ENCODE peak calls at places on chromosomes 2 and 18, in nine cellular contexts. D is ACHN; Q is Daoy; W is M059J; J is fibroblast of gingiva; F is effector memory CD8-positive, alpha-beta T cell; K is GM12865; N is NCI-H82; L is spleen. A is an unnamed sample.

GRCh38 chr18:23619388-23619873 is 33.1 kb upstream of the NPC1 start:
- DNase-seq in F (no peak), J (no peak), W (peak), L (peak), N (peak), Q (peak), D (peak), K (peak), A (no peak)

GRCh38 chr2:46706264-46706983 is 209.2 kb downstream of the MCFD2 start:
- DNase-seq in K (no peak), Q (no peak), D (no peak), J (no peak), L (no peak), N (no peak), F (no peak), W (peak), A (no peak)

GRCh38 chr18:55090566-55091187 is 131.4 kb upstream of the CCDC68 start:
- DNase-seq in W (peak), Q (no peak), F (no peak), K (no peak), D (no peak), L (no peak), J (no peak), N (no peak), A (no peak)

GRCh38 chr2:176677746-176678145 is 408.5 kb downstream of the MTX2 start:
- DNase-seq in Q (no peak), N (no peak), W (no peak), K (no peak), D (no peak), L (no peak), J (no peak), F (no peak), A (no peak)

GRCh38 chr2:529425-529824 is 147.8 kb downstream of the TMEM18 start:
- DNase-seq in N (peak), D (peak), K (no peak), F (no peak), J (no peak), W (peak), Q (peak), L (no peak), A (peak)

GRCh38 chr2:230226090-230226551 is 585 bp downstream of the SP140 start:
- DNase-seq in Q (no peak), N (no peak), K (peak), F (no peak), L (no peak), J (no peak), D (no peak), W (no peak), A (no peak)

GRCh38 chr2:207807516-207807915 is 37.8 kb upstream of the FZD5 start:
- DNase-seq in N (no peak), Q (no peak), J (no peak), W (peak), F (no peak), L (no peak), K (peak), D (peak), A (no peak)

GRCh38 chr2:237962432-237963084 is 4.3 kb upstream of the UBE2F start:
- DNase-seq in F (no peak), K (no peak), J (no peak), Q (no peak), L (no peak), N (no peak), D (no peak), W (no peak), A (no peak)

GRCh38 chr18:12911928-12912703 is 28.1 kb upstream of the PTPN2 start:
- DNase-seq in F (no peak), K (no peak), J (no peak), Q (no peak), W (no peak), D (no peak), L (peak), N (no peak), A (no peak)

GRCh38 chr2:162085090-162085891 is 11.3 kb upstream of the DPP4 start:
- DNase-seq in L (no peak), J (peak), W (peak), Q (no peak), F (no peak), K (no peak), D (peak), N (peak), A (no peak)

GRCh38 chr2:121777699-121778058 is 22.2 kb downstream of the TSN start:
- DNase-seq in D (no peak), L (no peak), N (no peak), J (no peak), W (peak), Q (peak), F (no peak), K (no peak), A (peak)

GRCh38 chr2:161814008-161814660 is 189.9 kb downstream of the SLC4A10 start:
- DNase-seq in Q (no peak), K (no peak), D (no peak), L (no peak), J (no peak), W (peak), F (no peak), N (no peak), A (no peak)

GRCh38 chr2:41498791-41499190 is 549.0 kb upstream of the PKDCC start:
- DNase-seq in D (no peak), L (no peak), W (no peak), Q (no peak), J (no peak), F (no peak), N (no peak), K (no peak), A (no peak)

GRCh38 chr2:221780281-221780688 is 208.2 kb upstream of the EPHA4 start:
- DNase-seq in Q (peak), K (no peak), F (no peak), J (no peak), L (no peak), D (peak), N (no peak), W (peak), A (no peak)

GRCh38 chr18:50586710-50587109 is 26.8 kb downstream of the MAPK4 start:
- DNase-seq in N (no peak), K (no peak), W (no peak), F (no peak), J (no peak), Q (no peak), D (no peak), L (no peak), A (no peak)

GRCh38 chr2:239253705-239254104 is 147.1 kb downstream of the HDAC4 start:
- DNase-seq in F (no peak), Q (no peak), D (no peak), K (no peak), J (no peak), N (no peak), W (no peak), L (peak), A (no peak)

GRCh38 chr2:172102159-172102857 is 392 bp downstream of the DLX2 start:
- DNase-seq in K (peak), J (peak), N (peak), Q (peak), F (no peak), W (peak), D (peak), L (peak), A (peak)

GRCh38 chr2:24022324-24022974 is 12.6 kb downstream of the MFSD2B start:
- DNase-seq in W (no peak), N (no peak), D (no peak), L (no peak), Q (no peak), K (no peak), J (no peak), F (no peak), A (no peak)